ENCODE peak calls at places on chromosomes 13 and 19, in five cellular contexts. One of them, this sample, is unnamed.

GRCh38 chr19:56347163-56347778 is 32.6 kb upstream of the ZSCAN5A start:
- DNase-seq in transverse colon: no peak
- DNase-seq in neural progenitor cell: no peak
- DNase-seq in SK-N-SH: no peak
- DNase-seq in tibial nerve: no peak
- DNase-seq in this sample: no peak

GRCh38 chr19:39407644-39408391 is 1.2 kb downstream of the ZFP36 start:
- DNase-seq in transverse colon: peak; percentile 82
- DNase-seq in neural progenitor cell: peak; percentile 13
- DNase-seq in SK-N-SH: no peak
- DNase-seq in tibial nerve: no peak
- DNase-seq in this sample: peak; percentile 93

GRCh38 chr19:18422530-18423191 is 3.5 kb downstream of the SSBP4 start:
- DNase-seq in transverse colon: no peak
- DNase-seq in neural progenitor cell: no peak
- DNase-seq in SK-N-SH: no peak
- DNase-seq in tibial nerve: no peak
- DNase-seq in this sample: peak; percentile 67

GRCh38 chr13:40388617-40389016 is 277.8 kb downstream of the FOXO1 start:
- DNase-seq in transverse colon: peak; percentile 64
- DNase-seq in neural progenitor cell: no peak
- DNase-seq in SK-N-SH: no peak
- DNase-seq in tibial nerve: no peak
- DNase-seq in this sample: no peak

GRCh38 chr19:39846678-39847486 is 703 bp upstream of the FBL start:
- DNase-seq in transverse colon: peak; percentile 21
- DNase-seq in neural progenitor cell: peak; percentile 16
- DNase-seq in SK-N-SH: no peak
- DNase-seq in tibial nerve: no peak
- DNase-seq in this sample: peak; percentile 58

GRCh38 chr19:35671818-35672217 is 5.5 kb downstream of the UPK1A start:
- DNase-seq in transverse colon: no peak
- DNase-seq in neural progenitor cell: no peak
- DNase-seq in SK-N-SH: no peak
- DNase-seq in tibial nerve: no peak
- DNase-seq in this sample: peak; percentile 86

GRCh38 chr13:103224804-103225203 is 158.6 kb upstream of the SLC10A2 start:
- DNase-seq in transverse colon: no peak
- DNase-seq in neural progenitor cell: no peak
- DNase-seq in SK-N-SH: no peak
- DNase-seq in tibial nerve: no peak
- DNase-seq in this sample: no peak

GRCh38 chr13:76723551-76724232 is 162.5 kb downstream of the KCTD12 start:
- DNase-seq in transverse colon: peak; percentile 11
- DNase-seq in neural progenitor cell: peak; percentile 26
- DNase-seq in SK-N-SH: no peak
- DNase-seq in tibial nerve: no peak
- DNase-seq in this sample: peak; percentile 58

GRCh38 chr19:8459520-8460260 is 14.9 kb downstream of the HNRNPM start:
- DNase-seq in transverse colon: no peak
- DNase-seq in neural progenitor cell: no peak
- DNase-seq in SK-N-SH: no peak
- DNase-seq in tibial nerve: no peak
- DNase-seq in this sample: no peak

GRCh38 chr13:72043361-72043760 is 176.4 kb upstream of the DACH1 start:
- DNase-seq in transverse colon: no peak
- DNase-seq in neural progenitor cell: no peak
- DNase-seq in SK-N-SH: no peak
- DNase-seq in tibial nerve: no peak
- DNase-seq in this sample: no peak

GRCh38 chr19:50427997-50428425 is 4.7 kb upstream of the MYBPC2 start:
- DNase-seq in transverse colon: peak; percentile 81
- DNase-seq in neural progenitor cell: peak; percentile 57
- DNase-seq in SK-N-SH: no peak
- DNase-seq in tibial nerve: peak; percentile 68
- DNase-seq in this sample: peak; percentile 90

GRCh38 chr19:58356236-58356970 is 3.1 kb upstream of the A1BG start:
- DNase-seq in transverse colon: no peak
- DNase-seq in neural progenitor cell: no peak
- DNase-seq in SK-N-SH: no peak
- DNase-seq in tibial nerve: no peak
- DNase-seq in this sample: peak; percentile 75

GRCh38 chr19:801030-801860 is 4.0 kb downstream of the PTBP1 start:
- DNase-seq in transverse colon: peak; percentile 60
- DNase-seq in neural progenitor cell: no peak
- DNase-seq in SK-N-SH: peak; percentile 80
- DNase-seq in tibial nerve: no peak
- DNase-seq in this sample: peak; percentile 98

GRCh38 chr13:57823704-57824103 is 192.2 kb downstream of the PCDH17 start:
- DNase-seq in transverse colon: no peak
- DNase-seq in neural progenitor cell: no peak
- DNase-seq in SK-N-SH: no peak
- DNase-seq in tibial nerve: no peak
- DNase-seq in this sample: no peak

GRCh38 chr19:49327878-49328544 is 3.0 kb upstream of the SLC6A16 start:
- DNase-seq in transverse colon: no peak
- DNase-seq in neural progenitor cell: peak; percentile 30
- DNase-seq in SK-N-SH: no peak
- DNase-seq in tibial nerve: no peak
- DNase-seq in this sample: peak; percentile 90

GRCh38 chr19:49224856-49225255 is 67.3 kb downstream of the TRPM4 start:
- DNase-seq in transverse colon: peak; percentile 77
- DNase-seq in neural progenitor cell: peak; percentile 74
- DNase-seq in SK-N-SH: peak; percentile 66
- DNase-seq in tibial nerve: no peak
- DNase-seq in this sample: no peak

GRCh38 chr13:50596103-50596502 is 247.4 kb downstream of the DLEU7 start:
- DNase-seq in transverse colon: no peak
- DNase-seq in neural progenitor cell: no peak
- DNase-seq in SK-N-SH: peak; percentile 12
- DNase-seq in tibial nerve: no peak
- DNase-seq in this sample: no peak

GRCh38 chr13:31503626-31504025 is 235.7 kb upstream of the RXFP2 start:
- DNase-seq in transverse colon: no peak
- DNase-seq in neural progenitor cell: no peak
- DNase-seq in SK-N-SH: no peak
- DNase-seq in tibial nerve: no peak
- DNase-seq in this sample: no peak

GRCh38 chr13:89061821-89062220 is 1390.7 kb downstream of the SLITRK5 start:
- DNase-seq in transverse colon: peak; percentile 42
- DNase-seq in neural progenitor cell: peak; percentile 14
- DNase-seq in SK-N-SH: no peak
- DNase-seq in tibial nerve: no peak
- DNase-seq in this sample: no peak

GRCh38 chr13:77429320-77430142 is 102.6 kb upstream of the MYCBP2 start:
- DNase-seq in transverse colon: no peak
- DNase-seq in neural progenitor cell: no peak
- DNase-seq in SK-N-SH: no peak
- DNase-seq in tibial nerve: no peak
- DNase-seq in this sample: peak; percentile 47

GRCh38 chr19:22831211-22831610 is 880 bp upstream of the ZNF723 start:
- DNase-seq in transverse colon: no peak
- DNase-seq in neural progenitor cell: no peak
- DNase-seq in SK-N-SH: no peak
- DNase-seq in tibial nerve: no peak
- DNase-seq in this sample: no peak

GRCh38 chr13:21997726-21998125 is 326.9 kb downstream of the FGF9 start:
- DNase-seq in transverse colon: no peak
- DNase-seq in neural progenitor cell: no peak
- DNase-seq in SK-N-SH: no peak
- DNase-seq in tibial nerve: no peak
- DNase-seq in this sample: no peak

GRCh38 chr13:48304132-48304876 is 753 bp downstream of the RB1 start:
- DNase-seq in transverse colon: peak; percentile 57
- DNase-seq in neural progenitor cell: peak; percentile 59
- DNase-seq in SK-N-SH: peak; percentile 50
- DNase-seq in tibial nerve: peak; percentile 47
- DNase-seq in this sample: peak; percentile 87

GRCh38 chr19:23799321-23799720 is 40.6 kb upstream of the ZNF681 start:
- DNase-seq in transverse colon: no peak
- DNase-seq in neural progenitor cell: no peak
- DNase-seq in SK-N-SH: no peak
- DNase-seq in tibial nerve: no peak
- DNase-seq in this sample: no peak

GRCh38 chr19:46372901-46373572 is 26.1 kb downstream of the PPP5C start:
- DNase-seq in transverse colon: no peak
- DNase-seq in neural progenitor cell: peak; percentile 59
- DNase-seq in SK-N-SH: no peak
- DNase-seq in tibial nerve: no peak
- DNase-seq in this sample: no peak

GRCh38 chr13:33799950-33800592 is 17.9 kb upstream of the RFC3 start:
- DNase-seq in transverse colon: no peak
- DNase-seq in neural progenitor cell: peak; percentile 33
- DNase-seq in SK-N-SH: peak; percentile 19
- DNase-seq in tibial nerve: no peak
- DNase-seq in this sample: peak; percentile 52

GRCh38 chr13:22703601-22704209 is 477.1 kb upstream of the SGCG start:
- DNase-seq in transverse colon: no peak
- DNase-seq in neural progenitor cell: no peak
- DNase-seq in SK-N-SH: no peak
- DNase-seq in tibial nerve: no peak
- DNase-seq in this sample: no peak

GRCh38 chr13:97246596-97246995 is 24.5 kb downstream of the MBNL2 start:
- DNase-seq in transverse colon: no peak
- DNase-seq in neural progenitor cell: no peak
- DNase-seq in SK-N-SH: no peak
- DNase-seq in tibial nerve: no peak
- DNase-seq in this sample: no peak

GRCh38 chr13:97248243-97248642 is 26.1 kb downstream of the MBNL2 start:
- DNase-seq in transverse colon: no peak
- DNase-seq in neural progenitor cell: no peak
- DNase-seq in SK-N-SH: no peak
- DNase-seq in tibial nerve: no peak
- DNase-seq in this sample: no peak

GRCh38 chr13:97243915-97244820 is 22.0 kb downstream of the MBNL2 start:
- DNase-seq in transverse colon: no peak
- DNase-seq in neural progenitor cell: no peak
- DNase-seq in SK-N-SH: no peak
- DNase-seq in tibial nerve: no peak
- DNase-seq in this sample: peak; percentile 71

GRCh38 chr13:97242755-97243497 is 20.8 kb downstream of the MBNL2 start:
- DNase-seq in transverse colon: no peak
- DNase-seq in neural progenitor cell: no peak
- DNase-seq in SK-N-SH: no peak
- DNase-seq in tibial nerve: no peak
- DNase-seq in this sample: no peak

DNA sequence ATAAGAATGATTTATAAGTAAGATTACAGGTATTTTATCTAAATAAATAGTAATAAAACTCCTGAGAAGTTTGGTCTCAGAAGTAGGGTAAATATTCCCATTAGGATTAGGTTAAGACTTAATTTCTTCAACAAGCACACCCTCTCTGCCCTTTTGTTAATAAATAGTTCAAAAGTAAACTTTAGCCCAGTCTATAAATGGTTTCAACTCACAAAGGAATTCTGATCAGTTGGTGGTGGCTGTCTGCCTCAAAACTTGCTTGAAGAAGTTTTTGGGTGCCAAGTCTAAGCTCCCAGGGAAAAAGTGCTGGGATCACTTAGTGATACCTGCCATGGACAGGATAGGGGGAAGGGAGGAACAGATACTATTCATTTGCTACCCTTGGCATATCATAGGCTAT is 22.9 kb downstream of the MBNL2 start:
- DNase-seq in transverse colon: no peak
- DNase-seq in neural progenitor cell: no peak
- DNase-seq in SK-N-SH: no peak
- DNase-seq in tibial nerve: no peak
- DNase-seq in this sample: no peak
- H3K27ac ChIP-seq in transverse colon: peak overlapping the region; percentile 73
- H3K27ac ChIP-seq in neural progenitor cell: no peak overlapping the region
- H3K27ac ChIP-seq in SK-N-SH: peak overlapping the region; percentile 79
- H3K27ac ChIP-seq in tibial nerve: peak overlapping the region; percentile 58
- H3K27ac ChIP-seq in this sample: no peak overlapping the region

DNA sequence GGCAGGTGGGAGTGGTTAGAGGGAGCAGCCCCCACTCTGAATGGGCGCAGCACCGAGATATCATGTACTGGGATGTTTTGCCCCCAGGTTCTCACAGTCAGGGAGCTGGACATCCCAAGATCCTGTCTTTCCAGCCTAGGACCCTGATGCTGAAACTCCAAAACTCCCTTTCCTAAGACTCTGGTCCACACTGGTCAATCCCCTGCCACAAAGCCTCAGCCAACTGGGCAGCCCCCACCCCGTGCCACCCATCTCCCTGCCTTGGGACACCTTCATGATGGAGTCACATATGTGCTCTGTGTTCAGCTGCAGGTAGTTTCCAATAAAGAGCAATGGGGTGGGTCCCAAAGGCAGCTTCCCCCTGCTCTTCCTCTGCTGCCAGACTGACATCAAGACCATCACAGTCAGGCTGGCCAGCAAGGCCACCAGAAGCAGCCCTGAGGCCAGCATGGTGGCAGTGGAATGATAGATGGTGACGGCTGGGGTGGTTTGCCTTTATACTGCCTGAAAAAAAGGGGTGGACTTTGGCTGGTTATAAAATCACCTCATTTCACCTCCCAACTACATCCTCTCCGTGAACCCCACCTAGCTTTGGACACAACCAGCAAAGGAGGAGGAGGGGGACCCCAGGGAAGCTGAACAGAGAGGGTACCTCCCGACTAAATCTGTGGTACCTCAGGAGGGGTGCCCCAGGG is 36.3 kb downstream of the CYP2B6 start:
- DNase-seq in transverse colon: no peak
- DNase-seq in neural progenitor cell: no peak
- DNase-seq in SK-N-SH: no peak
- DNase-seq in tibial nerve: no peak
- DNase-seq in this sample: no peak
- H3K27ac ChIP-seq in transverse colon: no peak overlapping the region
- H3K27ac ChIP-seq in neural progenitor cell: no peak overlapping the region
- H3K27ac ChIP-seq in SK-N-SH: no peak overlapping the region
- H3K27ac ChIP-seq in tibial nerve: no peak overlapping the region
- H3K27ac ChIP-seq in this sample: no peak overlapping the region

DNA sequence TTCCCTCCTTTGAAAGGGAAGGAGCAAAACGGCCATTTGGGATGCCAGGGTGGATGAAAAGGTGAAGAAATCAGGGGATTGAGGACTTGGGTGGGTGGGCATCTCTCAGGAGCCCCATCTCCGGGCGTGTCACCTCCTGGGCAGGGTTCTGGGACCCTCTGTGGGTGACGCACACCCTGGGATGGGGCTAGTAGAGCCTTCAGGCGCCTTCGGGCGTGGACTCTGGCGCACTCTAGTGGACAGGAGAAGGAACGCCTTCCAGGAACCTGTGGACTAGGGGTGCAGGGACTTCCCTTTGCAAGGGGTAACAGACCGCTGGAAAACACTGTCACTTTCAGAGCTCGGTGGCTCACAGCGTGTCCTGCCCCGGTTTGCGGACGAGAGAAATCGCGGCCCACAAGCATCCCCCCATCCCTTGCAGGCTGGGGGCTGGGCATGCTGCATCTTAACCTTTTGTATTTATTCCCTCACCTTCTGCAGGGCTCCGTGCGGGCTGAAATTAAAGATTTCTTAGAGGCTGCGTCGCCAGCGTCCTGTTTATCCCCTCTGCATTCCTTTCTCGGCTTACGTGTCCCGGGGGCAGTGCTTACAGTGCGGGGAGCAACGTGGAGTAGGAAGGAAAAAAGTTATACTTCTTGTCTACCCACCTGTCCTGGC is 15.2 kb upstream of the S1PR4 start:
- DNase-seq in transverse colon: peak; percentile 56
- DNase-seq in neural progenitor cell: peak; percentile 89
- DNase-seq in SK-N-SH: peak; percentile 93
- DNase-seq in tibial nerve: peak; percentile 32
- DNase-seq in this sample: peak; percentile 94
- H3K27ac ChIP-seq in transverse colon: no peak overlapping the region
- H3K27ac ChIP-seq in neural progenitor cell: no peak overlapping the region
- H3K27ac ChIP-seq in SK-N-SH: no peak overlapping the region
- H3K27ac ChIP-seq in tibial nerve: no peak overlapping the region
- H3K27ac ChIP-seq in this sample: no peak overlapping the region

GRCh38 chr13:70330697-70331361 is 222.6 kb upstream of the KLHL1 start:
- DNase-seq in transverse colon: no peak
- DNase-seq in neural progenitor cell: no peak
- DNase-seq in SK-N-SH: no peak
- DNase-seq in tibial nerve: no peak
- DNase-seq in this sample: peak; percentile 3
- H3K27ac ChIP-seq in transverse colon: no peak overlapping the region
- H3K27ac ChIP-seq in neural progenitor cell: no peak overlapping the region
- H3K27ac ChIP-seq in SK-N-SH: no peak overlapping the region
- H3K27ac ChIP-seq in tibial nerve: no peak overlapping the region
- H3K27ac ChIP-seq in this sample: no peak overlapping the region